ENCODE peak calls at places on chromosomes 16 and 17, in seven cellular contexts. One of them, this sample, is unnamed.
A peak's percentile ranks its signal among the peaks of the same experiment; 100 is the strongest.

GRCh38 chr17:48420823-48421222 is 9.2 kb downstream of the SKAP1 start:
- DNase-seq in HCT116: no peak
- DNase-seq in PC-9: no peak
- DNase-seq in IMR-90: no peak
- DNase-seq in GM23248: no peak
- DNase-seq in H9: no peak
- DNase-seq in MM.1S: no peak
- DNase-seq in this sample: no peak

GRCh38 chr17:41428591-41429326 is 4.4 kb upstream of the KRT37 start:
- DNase-seq in HCT116: no peak
- DNase-seq in PC-9: no peak
- DNase-seq in IMR-90: no peak
- DNase-seq in GM23248: peak; percentile 28
- DNase-seq in H9: no peak
- DNase-seq in MM.1S: no peak
- DNase-seq in this sample: peak; percentile 84

GRCh38 chr16:82481455-82481854 is 145.3 kb upstream of the CDH13 start:
- DNase-seq in HCT116: no peak
- DNase-seq in PC-9: no peak
- DNase-seq in IMR-90: peak; percentile 3
- DNase-seq in GM23248: peak; percentile 24
- DNase-seq in H9: no peak
- DNase-seq in MM.1S: no peak
- DNase-seq in this sample: no peak

GRCh38 chr16:57377080-57377841 is 5.0 kb downstream of the CX3CL1 start:
- DNase-seq in HCT116: no peak
- DNase-seq in PC-9: peak; percentile 85
- DNase-seq in IMR-90: peak; percentile 85
- DNase-seq in GM23248: no peak
- DNase-seq in H9: peak; percentile 48
- DNase-seq in MM.1S: no peak
- DNase-seq in this sample: peak; percentile 62

GRCh38 chr16:55392701-55393100 is 68.7 kb downstream of the IRX6 start:
- DNase-seq in HCT116: no peak
- DNase-seq in PC-9: no peak
- DNase-seq in IMR-90: no peak
- DNase-seq in GM23248: no peak
- DNase-seq in H9: no peak
- DNase-seq in MM.1S: no peak
- DNase-seq in this sample: no peak

GRCh38 chr16:54487933-54488332 is 201.3 kb upstream of the IRX3 start:
- DNase-seq in HCT116: no peak
- DNase-seq in PC-9: no peak
- DNase-seq in IMR-90: no peak
- DNase-seq in GM23248: no peak
- DNase-seq in H9: no peak
- DNase-seq in MM.1S: no peak
- DNase-seq in this sample: no peak

GRCh38 chr16:78684040-78684611 is 584.7 kb downstream of the WWOX start:
- DNase-seq in HCT116: no peak
- DNase-seq in PC-9: peak; percentile 69
- DNase-seq in IMR-90: peak; percentile 43
- DNase-seq in GM23248: peak; percentile 95
- DNase-seq in H9: no peak
- DNase-seq in MM.1S: no peak
- DNase-seq in this sample: peak; percentile 88

GRCh38 chr17:72101526-72101925 is 19.3 kb upstream of the SOX9 start:
- DNase-seq in HCT116: no peak
- DNase-seq in PC-9: no peak
- DNase-seq in IMR-90: peak; percentile 47
- DNase-seq in GM23248: no peak
- DNase-seq in H9: no peak
- DNase-seq in MM.1S: no peak
- DNase-seq in this sample: no peak

GRCh38 chr16:83344014-83344413 is 463.8 kb upstream of the HSBP1 start:
- DNase-seq in HCT116: no peak
- DNase-seq in PC-9: peak; percentile 36
- DNase-seq in IMR-90: peak; percentile 89
- DNase-seq in GM23248: peak; percentile 88
- DNase-seq in H9: no peak
- DNase-seq in MM.1S: no peak
- DNase-seq in this sample: peak; percentile 86

DNA sequence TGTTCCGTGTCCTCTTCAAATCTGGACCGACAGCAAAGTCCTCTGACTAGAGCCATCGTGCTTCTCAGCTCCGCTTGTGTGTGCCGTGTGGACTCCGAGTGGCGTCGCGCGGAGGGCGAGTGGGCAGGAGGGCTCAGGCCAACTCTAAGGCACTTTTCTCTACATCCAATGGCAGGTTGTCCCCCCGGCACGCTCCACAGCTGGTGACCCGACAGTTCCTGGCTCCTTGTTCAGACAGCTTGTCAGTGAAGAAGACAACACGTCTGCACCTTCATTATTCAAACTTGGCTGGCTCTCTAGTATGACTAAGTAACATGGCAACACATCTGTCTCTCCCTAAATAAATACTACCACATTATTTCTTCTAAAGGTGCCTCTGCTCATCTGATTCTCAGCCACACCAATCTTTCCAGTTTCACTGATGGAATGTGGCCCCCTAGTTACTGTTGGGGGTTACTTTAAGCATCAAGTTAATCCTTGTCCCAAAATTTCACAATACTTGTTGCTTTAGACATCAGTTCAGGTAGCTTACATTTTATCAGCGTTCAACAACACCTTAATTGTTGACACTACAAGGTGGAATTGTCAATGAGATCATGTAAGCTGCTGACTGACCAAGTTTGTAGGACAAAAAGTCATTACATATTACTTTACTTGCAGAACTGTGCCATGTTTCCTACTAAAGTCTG is 15.4 kb downstream of the COG1 start:
- DNase-seq in HCT116: no peak
- DNase-seq in PC-9: no peak
- DNase-seq in IMR-90: no peak
- DNase-seq in GM23248: peak; percentile 26
- DNase-seq in H9: no peak
- DNase-seq in MM.1S: no peak
- DNase-seq in this sample: no peak
- H3K27ac ChIP-seq in HCT116: no peak overlapping the region
- H3K27ac ChIP-seq in PC-9: no peak overlapping the region
- H3K27ac ChIP-seq in IMR-90: no peak overlapping the region
- H3K27ac ChIP-seq in GM23248: no peak overlapping the region
- H3K27ac ChIP-seq in H9: no peak overlapping the region
- H3K27ac ChIP-seq in MM.1S: no peak overlapping the region
- H3K27ac ChIP-seq in this sample: no peak overlapping the region

GRCh38 chr17:50370052-50370451 is 2.9 kb downstream of the MRPL27 start:
- DNase-seq in HCT116: no peak
- DNase-seq in PC-9: no peak
- DNase-seq in IMR-90: no peak
- DNase-seq in GM23248: no peak
- DNase-seq in H9: no peak
- DNase-seq in MM.1S: no peak
- DNase-seq in this sample: no peak

GRCh38 chr17:50365649-50366393 is 7.2 kb downstream of the MRPL27 start:
- DNase-seq in HCT116: no peak
- DNase-seq in PC-9: no peak
- DNase-seq in IMR-90: no peak
- DNase-seq in GM23248: no peak
- DNase-seq in H9: no peak
- DNase-seq in MM.1S: no peak
- DNase-seq in this sample: peak; percentile 82

GRCh38 chr17:50364715-50365114 is 8.3 kb downstream of the MRPL27 start:
- DNase-seq in HCT116: no peak
- DNase-seq in PC-9: no peak
- DNase-seq in IMR-90: peak; percentile 65
- DNase-seq in GM23248: peak; percentile 77
- DNase-seq in H9: peak; percentile 74
- DNase-seq in MM.1S: no peak
- DNase-seq in this sample: peak; percentile 94

GRCh38 chr17:50365165-50365564 is 7.8 kb downstream of the MRPL27 start:
- DNase-seq in HCT116: no peak
- DNase-seq in PC-9: no peak
- DNase-seq in IMR-90: no peak
- DNase-seq in GM23248: no peak
- DNase-seq in H9: no peak
- DNase-seq in MM.1S: no peak
- DNase-seq in this sample: no peak

DNA sequence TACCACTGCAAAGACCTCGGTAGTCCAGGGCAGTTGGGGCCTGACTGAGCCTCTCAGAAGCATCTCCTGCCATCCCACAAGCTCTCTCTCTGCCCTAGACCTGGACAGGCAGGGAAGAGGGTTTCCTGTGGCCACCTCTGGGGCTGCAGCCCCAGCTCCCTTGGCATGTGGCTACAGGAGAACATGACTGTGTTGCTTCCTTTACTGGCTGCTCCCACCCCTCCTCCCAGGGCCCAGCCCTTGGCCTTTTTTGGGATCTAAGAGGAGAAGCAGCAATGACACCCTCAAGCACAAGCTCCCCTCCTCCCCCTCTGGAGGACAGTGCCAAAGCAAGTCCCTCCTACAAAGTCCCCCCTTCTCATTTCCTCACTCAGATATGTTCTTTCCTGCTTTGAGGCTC is 5.6 kb downstream of the MRPL27 start:
- DNase-seq in HCT116: no peak
- DNase-seq in PC-9: no peak
- DNase-seq in IMR-90: no peak
- DNase-seq in GM23248: no peak
- DNase-seq in H9: no peak
- DNase-seq in MM.1S: no peak
- DNase-seq in this sample: no peak
- H2AFZ ChIP-seq in HCT116: no peak overlapping the region
- H2AFZ ChIP-seq in PC-9: no peak overlapping the region
- H2AFZ ChIP-seq in IMR-90: no peak overlapping the region
- H2AFZ ChIP-seq in GM23248: no peak overlapping the region
- H2AFZ ChIP-seq in H9: no peak overlapping the region
- H2AFZ ChIP-seq in MM.1S: no peak overlapping the region
- H2AFZ ChIP-seq in this sample: no peak overlapping the region

DNA sequence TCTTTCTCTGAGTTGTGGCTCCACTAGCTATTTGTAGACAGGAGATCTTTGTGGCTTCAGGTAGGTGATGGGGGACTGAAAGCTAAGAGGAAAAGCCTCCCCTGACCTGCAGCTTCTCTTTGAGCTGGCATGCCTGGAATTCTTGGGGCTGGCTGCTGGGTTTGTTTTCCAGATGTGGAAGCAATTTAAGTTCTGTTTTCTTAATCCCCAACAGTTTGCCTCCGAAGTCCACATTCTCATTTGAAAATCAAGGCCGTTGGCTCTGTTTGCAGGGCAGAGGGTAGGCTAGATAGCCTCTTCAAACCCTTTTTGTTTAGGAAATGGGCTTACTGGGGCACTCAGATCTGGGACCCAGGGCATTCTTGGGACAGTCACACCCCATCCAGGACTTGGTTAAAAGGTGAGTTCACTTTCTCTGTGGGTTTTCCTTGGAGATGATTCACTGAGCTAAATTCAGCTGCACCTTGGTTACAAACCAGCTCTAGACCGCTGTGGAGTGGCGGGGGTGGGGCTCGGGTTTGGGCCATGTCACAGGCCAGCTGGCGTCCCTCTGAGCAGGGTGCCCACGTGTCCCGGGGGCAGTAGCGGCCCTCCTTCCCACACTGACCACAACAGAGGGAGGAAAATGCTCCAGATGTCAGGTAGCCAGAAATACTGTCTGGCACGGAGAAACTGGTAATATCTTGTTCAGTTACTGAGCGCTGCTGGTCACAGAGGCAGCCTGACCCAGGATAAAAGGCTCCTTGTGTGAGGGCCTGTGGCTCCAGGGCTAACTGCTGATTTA is 108.5 kb downstream of the RAB11FIP4 start:
- DNase-seq in HCT116: peak; percentile 42
- DNase-seq in PC-9: peak; percentile 88
- DNase-seq in IMR-90: peak; percentile 22
- DNase-seq in GM23248: peak; percentile 63
- DNase-seq in H9: peak; percentile 62
- DNase-seq in MM.1S: no peak
- DNase-seq in this sample: peak; percentile 65
- H3K4me1 ChIP-seq in HCT116: peaks cover 42% of the 10 kb centered on the region
- H3K4me1 ChIP-seq in PC-9: peaks cover 56% of the 10 kb centered on the region
- H3K4me1 ChIP-seq in IMR-90: no peaks in the 10 kb centered on the region
- H3K4me1 ChIP-seq in GM23248: peaks cover 12% of the 10 kb centered on the region
- H3K4me1 ChIP-seq in H9: peaks cover 8% of the 10 kb centered on the region
- H3K4me1 ChIP-seq in MM.1S: no peaks in the 10 kb centered on the region
- H3K4me1 ChIP-seq in this sample: peaks cover 9% of the 10 kb centered on the region

GRCh38 chr16:85608515-85608885 is 4.6 kb upstream of the GSE1 start:
- DNase-seq in HCT116: no peak
- DNase-seq in PC-9: no peak
- DNase-seq in IMR-90: no peak
- DNase-seq in GM23248: no peak
- DNase-seq in H9: no peak
- DNase-seq in MM.1S: no peak
- DNase-seq in this sample: no peak

GRCh38 chr16:85605912-85606841 is 6.9 kb upstream of the GSE1 start:
- DNase-seq in HCT116: no peak
- DNase-seq in PC-9: no peak
- DNase-seq in IMR-90: no peak
- DNase-seq in GM23248: no peak
- DNase-seq in H9: no peak
- DNase-seq in MM.1S: no peak
- DNase-seq in this sample: no peak

GRCh38 chr16:85607796-85608514 is 5.2 kb upstream of the GSE1 start:
- DNase-seq in HCT116: no peak
- DNase-seq in PC-9: no peak
- DNase-seq in IMR-90: no peak
- DNase-seq in GM23248: no peak
- DNase-seq in H9: no peak
- DNase-seq in MM.1S: no peak
- DNase-seq in this sample: no peak

GRCh38 chr16:85607331-85607765 is 5.8 kb upstream of the GSE1 start:
- DNase-seq in HCT116: no peak
- DNase-seq in PC-9: no peak
- DNase-seq in IMR-90: no peak
- DNase-seq in GM23248: no peak
- DNase-seq in H9: peak; percentile 92
- DNase-seq in MM.1S: no peak
- DNase-seq in this sample: no peak

GRCh38 chr16:85606920-85607319 is 6.2 kb upstream of the GSE1 start:
- DNase-seq in HCT116: no peak
- DNase-seq in PC-9: no peak
- DNase-seq in IMR-90: no peak
- DNase-seq in GM23248: no peak
- DNase-seq in H9: no peak
- DNase-seq in MM.1S: no peak
- DNase-seq in this sample: no peak
- H3K27ac ChIP-seq in HCT116: no peak overlapping the region
- H3K27ac ChIP-seq in PC-9: no peak overlapping the region
- H3K27ac ChIP-seq in IMR-90: no peak overlapping the region
- H3K27ac ChIP-seq in GM23248: no peak overlapping the region
- H3K27ac ChIP-seq in H9: no peak overlapping the region
- H3K27ac ChIP-seq in MM.1S: no peak overlapping the region
- H3K27ac ChIP-seq in this sample: no peak overlapping the region

DNA sequence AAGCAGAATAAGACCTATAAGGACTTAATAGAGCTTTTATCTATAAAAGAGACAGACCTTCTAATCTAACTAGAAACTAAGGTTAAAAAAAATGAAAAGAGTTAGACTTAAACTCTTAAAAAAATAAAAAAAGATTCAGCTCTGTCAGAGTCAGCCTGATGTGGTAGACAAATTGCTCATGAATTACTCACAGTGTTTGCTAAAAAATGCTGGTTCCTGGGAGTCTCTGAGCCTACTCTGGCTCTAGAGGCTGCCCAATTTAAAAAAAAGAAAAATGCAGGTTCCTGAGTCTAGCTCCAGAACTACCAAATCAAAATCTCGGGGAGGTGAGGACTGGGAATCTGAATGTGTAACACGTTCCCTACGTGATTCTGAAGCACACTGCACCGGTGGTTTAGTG is 18.1 kb downstream of the SOST start:
- DNase-seq in HCT116: no peak
- DNase-seq in PC-9: no peak
- DNase-seq in IMR-90: peak; percentile 59
- DNase-seq in GM23248: peak; percentile 85
- DNase-seq in H9: no peak
- DNase-seq in MM.1S: no peak
- DNase-seq in this sample: peak; percentile 88
- H2AFZ ChIP-seq in HCT116: no peak overlapping the region
- H2AFZ ChIP-seq in PC-9: no peak overlapping the region
- H2AFZ ChIP-seq in IMR-90: peak overlapping the region; percentile 45
- H2AFZ ChIP-seq in GM23248: peak overlapping the region; percentile 43
- H2AFZ ChIP-seq in H9: no peak overlapping the region
- H2AFZ ChIP-seq in MM.1S: no peak overlapping the region
- H2AFZ ChIP-seq in this sample: peak overlapping the region; percentile 61